ENCODE peak calls at places on chromosomes 6 and 20, in eight cellular contexts. J, Z, W, D, K, A, Y and B are unnamed samples.

GRCh38 chr20:23657202-23657601 is 19.4 kb upstream of the CST3 start:
- DNase-seq in D (no peak), A (no peak), K (no peak), Z (no peak), J (no peak), Y (no peak), W (no peak), B (peak; percentile 21)

GRCh38 chr6:87700729-87701675 is 1.0 kb downstream of the AKIRIN2 start:
- DNase-seq in J (no peak), Y (no peak), W (peak; percentile 31), Z (peak; percentile 35), K (peak; percentile 90), D (peak; percentile 69), A (peak; percentile 44), B (no peak)

GRCh38 chr6:37314803-37315515 is 38.8 kb upstream of the RNF8 start:
- DNase-seq in D (peak; percentile 29), J (peak; percentile 41), K (no peak), Z (peak; percentile 12), Y (no peak), W (peak; percentile 55), A (peak; percentile 22), B (no peak)

GRCh38 chr6:25279748-25280616 is 808 bp downstream of the CARMIL1 start:
- DNase-seq in J (peak; percentile 38), Y (peak; percentile 68), A (peak; percentile 40), Z (peak; percentile 26), K (peak; percentile 22), D (peak; percentile 66), W (peak; percentile 24), B (no peak)

GRCh38 chr6:138805431-138805830 is 9.5 kb downstream of the ECT2L start:
- DNase-seq in A (no peak), K (no peak), Y (no peak), W (no peak), J (no peak), D (no peak), Z (no peak), B (no peak)

GRCh38 chr6:13014551-13015378 is 298.2 kb downstream of the PHACTR1 start:
- DNase-seq in Z (no peak), A (no peak), K (peak; percentile 83), D (peak; percentile 78), J (no peak), Y (no peak), W (no peak), B (no peak)

GRCh38 chr6:78768242-78768641 is 99.1 kb upstream of the IRAK1BP1 start:
- DNase-seq in Y (no peak), A (no peak), Z (no peak), D (no peak), J (no peak), W (no peak), K (no peak), B (no peak)

GRCh38 chr6:126546771-126547170 is 206.9 kb downstream of the CENPW start:
- DNase-seq in A (no peak), J (no peak), K (no peak), D (no peak), Y (no peak), Z (no peak), W (no peak), B (no peak)

GRCh38 chr6:34108159-34108558 is 37.7 kb downstream of the GRM4 start:
- DNase-seq in K (no peak), Z (no peak), W (no peak), A (no peak), D (no peak), Y (no peak), J (no peak), B (no peak)

GRCh38 chr6:74044417-74045096 is 348.6 kb downstream of the CD109 start:
- DNase-seq in D (no peak), W (no peak), A (peak; percentile 8), Y (no peak), J (no peak), K (no peak), Z (no peak), B (no peak)

GRCh38 chr6:40753048-40753447 is 165.9 kb upstream of the LRFN2 start:
- DNase-seq in D (no peak), Z (no peak), K (no peak), J (no peak), W (no peak), Y (no peak), A (no peak), B (no peak)

GRCh38 chr20:36101201-36101600 is 53.3 kb upstream of the EPB41L1 start:
- DNase-seq in A (no peak), W (no peak), Z (peak; percentile 68), D (no peak), J (peak; percentile 79), K (no peak), Y (no peak), B (no peak)

GRCh38 chr6:82264321-82264720 is 16.8 kb upstream of the IBTK start:
- DNase-seq in Z (no peak), J (no peak), K (no peak), Y (no peak), W (no peak), A (no peak), D (no peak), B (no peak)
- TF ChIP-seq CTCF in Z (no peak), J (no peak), K (no peak), Y (no peak), W (no peak), A (no peak), D (no peak), B (no peak)

GRCh38 chr6:93919365-93919764 is 500.0 kb upstream of the EPHA7 start:
- DNase-seq in Y (no peak), W (no peak), A (no peak), K (no peak), J (no peak), D (no peak), Z (no peak), B (no peak)
- TF ChIP-seq EP300 in Y (no peak), W (no peak), A (no peak), K (no peak), J (no peak), D (no peak), Z (no peak), B (no peak)

GRCh38 chr6:106870824-106871300 is 103.7 kb downstream of the CD24 start:
- DNase-seq in Z (no peak), K (no peak), A (peak; percentile 11), D (no peak), W (no peak), Y (no peak), J (peak; percentile 32), B (no peak)

GRCh38 chr6:106872044-106872443 is 102.5 kb downstream of the CD24 start:
- DNase-seq in J (no peak), K (no peak), A (no peak), W (no peak), Z (no peak), D (peak; percentile 66), Y (no peak), B (no peak)

GRCh38 chr6:106870069-106870468 is 104.5 kb downstream of the CD24 start:
- DNase-seq in K (no peak), Z (no peak), W (no peak), J (no peak), A (peak; percentile 17), Y (no peak), D (no peak), B (no peak)

GRCh38 chr6:106875782-106876321 is 98.7 kb downstream of the CD24 start:
- DNase-seq in Z (no peak), D (no peak), K (peak; percentile 22), J (no peak), Y (no peak), A (no peak), W (no peak), B (no peak)

GRCh38 chr6:106874481-106874880 is 100.0 kb downstream of the CD24 start:
- DNase-seq in Z (no peak), Y (no peak), D (no peak), A (no peak), J (no peak), W (no peak), K (no peak), B (no peak)
- H3K9me3 ChIP-seq in Z (peaks cover 6% of the 10 kb centered on the region), Y (no peaks in the 10 kb centered on the region), D (no peaks in the 10 kb centered on the region), A (peaks cover 9% of the 10 kb centered on the region), J (peaks cover 9% of the 10 kb centered on the region), W (no peaks in the 10 kb centered on the region), K (no peaks in the 10 kb centered on the region), B (no peaks in the 10 kb centered on the region)

GRCh38 chr6:31528307-31528777 is 420 bp upstream of the MCCD1 start:
- DNase-seq in K (no peak), A (no peak), Z (no peak), Y (no peak), W (no peak), J (no peak), D (no peak), B (no peak)

GRCh38 chr6:31530659-31531058 is 1.9 kb downstream of the MCCD1 start:
- DNase-seq in A (no peak), K (no peak), W (no peak), D (no peak), Y (no peak), Z (no peak), J (no peak), B (no peak)

GRCh38 chr6:31531162-31531561 is 2.4 kb downstream of the MCCD1 start:
- DNase-seq in K (no peak), Z (no peak), W (no peak), Y (no peak), D (no peak), J (no peak), A (no peak), B (no peak)

GRCh38 chr6:31528821-31529328 is at the start of gene MCCD1:
- DNase-seq in W (no peak), A (no peak), Z (no peak), J (no peak), K (peak; percentile 50), Y (no peak), D (no peak), B (no peak)

DNA sequence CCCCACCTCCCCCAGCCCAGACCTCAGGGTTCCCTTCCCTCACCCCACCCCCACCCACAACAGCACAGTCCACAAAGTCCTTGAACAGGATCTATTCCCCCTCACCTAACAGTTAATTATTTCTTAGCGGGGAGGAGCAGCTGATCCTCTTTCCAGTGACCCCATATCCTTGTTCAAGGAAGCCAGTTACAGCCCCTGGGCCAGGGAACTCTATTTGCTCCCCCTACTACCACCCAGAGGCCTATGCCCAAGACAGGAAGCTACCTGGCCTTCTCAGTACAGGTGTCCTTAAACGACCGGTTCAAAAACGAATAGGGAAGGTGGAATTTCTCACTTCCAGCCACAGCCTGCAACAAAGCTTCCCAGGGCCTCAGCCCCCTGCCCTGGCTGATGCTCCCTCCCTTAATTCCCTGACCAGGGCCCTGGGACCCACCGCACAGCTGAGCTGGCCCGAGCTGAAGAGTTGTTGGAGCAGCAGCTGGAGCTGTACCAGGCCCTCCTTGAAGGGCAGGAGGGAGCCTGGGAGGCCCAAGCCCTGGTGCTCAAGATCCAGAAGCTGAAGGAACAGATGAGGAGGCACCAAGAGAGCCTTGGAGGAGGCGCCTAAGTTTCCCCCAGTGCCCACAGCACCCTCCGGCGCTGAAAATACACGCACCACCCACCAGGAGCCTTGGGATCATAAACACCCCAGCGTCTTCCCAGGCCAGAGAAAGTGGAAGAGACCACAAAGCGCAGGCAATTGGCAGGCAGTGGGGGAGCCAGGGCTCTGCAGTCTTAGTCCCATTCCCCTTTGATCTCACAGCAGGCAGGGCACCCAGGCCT is 778 bp downstream of the MCCD1 start:
- DNase-seq in J (no peak), K (no peak), Z (no peak), Y (no peak), W (no peak), D (no peak), A (no peak), B (no peak)
- TF ChIP-seq CTCF in J (no peak), K (no peak), Z (no peak), Y (no peak), W (no peak), D (no peak), A (no peak), B (no peak)

DNA sequence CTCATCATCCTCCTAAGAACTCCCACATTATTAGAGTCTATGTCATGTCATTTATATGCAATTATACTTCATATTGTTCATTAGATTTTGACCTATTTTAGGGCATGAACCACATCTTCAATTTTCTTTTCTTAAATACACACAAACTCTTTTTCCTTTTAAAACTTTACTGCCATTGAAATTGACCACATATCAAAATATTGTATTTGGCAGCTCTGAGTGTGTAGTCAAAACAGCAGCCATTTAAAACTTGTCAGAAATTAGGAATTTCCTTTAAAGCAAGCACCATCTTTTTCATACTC is 94.9 kb downstream of the RNGTT start:
- DNase-seq in W (no peak), J (no peak), Z (no peak), A (no peak), K (no peak), Y (no peak), D (no peak), B (no peak)
- TF ChIP-seq EP300 in W (no peak), J (no peak), Z (no peak), A (no peak), K (no peak), Y (no peak), D (no peak), B (no peak)